ENCODE peak calls at places on chromosomes 6 and 20, in nine cellular contexts. R is heart left ventricle, D is gastrocnemius medialis, E is A549, T is body of pancreas, N is HCT116, O is IMR-90, M is HepG2, F is right lobe of liver. P is an unnamed sample.

GRCh38 chr6:74187811-74188210 is 491.8 kb downstream of the CD109 start:
- ATAC-seq in R (no peak), D (no peak), E (no peak), T (no peak), N (no peak), O (no peak), M (no peak), F (no peak), P (no peak)

GRCh38 chr6:145569140-145569539 is 166.2 kb downstream of the EPM2A start:
- ATAC-seq in R (no peak), D (no peak), E (no peak), T (no peak), N (no peak), O (peak), M (no peak), F (no peak), P (no peak)

GRCh38 chr6:79574636-79575035 is 37.4 kb upstream of the LCA5 start:
- ATAC-seq in R (no peak), D (no peak), E (peak), T (no peak), N (peak), O (peak), M (peak), F (no peak), P (no peak)

GRCh38 chr6:25366785-25367657 is 87.8 kb downstream of the CARMIL1 start:
- ATAC-seq in R (no peak), D (no peak), E (no peak), T (peak), N (no peak), O (peak), M (no peak), F (peak), P (no peak)

GRCh38 chr20:63191400-63191799 is 24.5 kb downstream of the YTHDF1 start:
- ATAC-seq in R (peak), D (no peak), E (peak), T (peak), N (peak), O (no peak), M (peak), F (no peak), P (no peak)

GRCh38 chr20:50817776-50818172 is 22.9 kb downstream of the BCAS4 start:
- ATAC-seq in R (no peak), D (no peak), E (no peak), T (no peak), N (no peak), O (no peak), M (no peak), F (no peak), P (no peak)

GRCh38 chr20:22821826-22822225 is 213.3 kb upstream of the SSTR4 start:
- ATAC-seq in R (no peak), D (no peak), E (no peak), T (no peak), N (no peak), O (no peak), M (no peak), F (no peak), P (no peak)

GRCh38 chr20:1330075-1330830 is 1.3 kb upstream of the SDCBP2 start:
- ATAC-seq in R (peak), D (peak), E (no peak), T (peak), N (no peak), O (no peak), M (no peak), F (peak), P (peak)

GRCh38 chr6:39193201-39193791 is 36.0 kb downstream of the KCNK5 start:
- ATAC-seq in R (no peak), D (no peak), E (no peak), T (no peak), N (no peak), O (no peak), M (no peak), F (no peak), P (peak)

GRCh38 chr6:8539446-8539845 is 104.1 kb upstream of the SLC35B3 start:
- ATAC-seq in R (no peak), D (no peak), E (no peak), T (no peak), N (peak), O (no peak), M (peak), F (peak), P (no peak)

GRCh38 chr6:21740719-21741118 is 147.2 kb downstream of the SOX4 start:
- ATAC-seq in R (no peak), D (no peak), E (no peak), T (no peak), N (no peak), O (no peak), M (no peak), F (no peak), P (no peak)

GRCh38 chr20:21323640-21324039 is 20.5 kb downstream of the XRN2 start:
- ATAC-seq in R (peak), D (peak), E (no peak), T (no peak), N (peak), O (peak), M (no peak), F (peak), P (no peak)

GRCh38 chr20:44717986-44718385 is 2.8 kb downstream of the CCN5 start:
- ATAC-seq in R (no peak), D (no peak), E (no peak), T (no peak), N (peak), O (no peak), M (peak), F (no peak), P (no peak)

GRCh38 chr6:16681260-16681873 is 79.9 kb downstream of the ATXN1 start:
- ATAC-seq in R (peak), D (peak), E (peak), T (no peak), N (peak), O (peak), M (peak), F (peak), P (peak)

GRCh38 chr20:62368629-62369507 is 1.8 kb upstream of the LAMA5 start:
- ATAC-seq in R (peak), D (no peak), E (peak), T (no peak), N (peak), O (peak), M (peak), F (peak), P (peak)

GRCh38 chr6:49151957-49152356 is 311.1 kb downstream of the MMUT start:
- ATAC-seq in R (no peak), D (no peak), E (no peak), T (no peak), N (no peak), O (no peak), M (no peak), F (no peak), P (no peak)

GRCh38 chr6:134921980-134922313 is 28.0 kb downstream of the ALDH8A1 start:
- ATAC-seq in R (no peak), D (peak), E (no peak), T (no peak), N (no peak), O (no peak), M (peak), F (peak), P (no peak)

GRCh38 chr20:52484438-52484837 is 292.9 kb upstream of the ZFP64 start:
- ATAC-seq in R (no peak), D (no peak), E (no peak), T (no peak), N (no peak), O (peak), M (no peak), F (no peak), P (no peak)

GRCh38 chr6:63589955-63590411 is 17.7 kb downstream of the LOC128125822 start:
- ATAC-seq in R (no peak), D (no peak), E (no peak), T (peak), N (no peak), O (no peak), M (peak), F (peak), P (no peak)

GRCh38 chr6:43335469-43335868 is 26.8 kb upstream of the CRIP3 start:
- ATAC-seq in R (no peak), D (no peak), E (no peak), T (peak), N (no peak), O (no peak), M (no peak), F (no peak), P (no peak)

GRCh38 chr6:161393839-161394364 is 120.0 kb upstream of the AGPAT4 start:
- ATAC-seq in R (peak), D (peak), E (peak), T (peak), N (peak), O (peak), M (peak), F (peak), P (peak)

GRCh38 chr6:161394437-161394836 is 120.6 kb upstream of the AGPAT4 start:
- ATAC-seq in R (no peak), D (no peak), E (no peak), T (no peak), N (no peak), O (no peak), M (no peak), F (no peak), P (no peak)

GRCh38 chr6:161393292-161393691 is 119.4 kb upstream of the AGPAT4 start:
- ATAC-seq in R (no peak), D (no peak), E (no peak), T (no peak), N (no peak), O (no peak), M (no peak), F (no peak), P (no peak)

GRCh38 chr6:161396539-161396938 is 122.7 kb upstream of the AGPAT4 start:
- ATAC-seq in R (no peak), D (no peak), E (no peak), T (no peak), N (no peak), O (no peak), M (no peak), F (no peak), P (no peak)

DNA sequence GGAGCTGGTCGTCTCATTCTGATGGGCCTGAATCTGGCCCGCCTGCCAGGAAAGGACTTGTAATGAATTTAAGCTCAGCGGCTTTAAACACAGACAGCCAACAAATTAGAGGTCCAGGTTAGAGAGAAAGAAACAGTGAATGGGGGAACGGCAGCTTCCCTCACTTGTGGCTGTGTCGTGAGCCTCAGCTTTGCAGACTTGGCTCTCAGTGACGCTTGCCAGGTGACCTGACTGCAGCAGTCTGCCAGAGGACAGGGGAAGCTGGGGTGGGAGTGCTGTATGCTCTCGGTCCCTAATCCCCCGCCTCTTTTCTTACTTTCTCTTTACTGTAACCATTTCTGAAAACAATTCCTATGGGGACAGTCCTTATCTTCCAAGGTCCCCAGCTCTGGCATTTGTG is 122.0 kb upstream of the AGPAT4 start:
- ATAC-seq in R (peak), D (no peak), E (no peak), T (no peak), N (no peak), O (no peak), M (no peak), F (no peak), P (no peak)
- TF ChIP-seq POLR2A in R (no peak), D (no peak), E (no peak), T (no peak), N (no peak), O (no peak), M (no peak), F (no peak), P (no peak)

GRCh38 chr20:57596998-57597939 is 23.0 kb downstream of the ZBP1 start:
- ATAC-seq in R (peak), D (peak), E (peak), T (peak), N (peak), O (peak), M (peak), F (peak), P (peak)
- H3K4me3 ChIP-seq in R (no peak), D (no peak), E (peak), T (no peak), N (no peak), O (no peak), M (no peak), F (no peak), P (no peak)

GRCh38 chr20:57563522-57563921 is 2.6 kb downstream of the PCK1 start:
- ATAC-seq in R (no peak), D (no peak), E (no peak), T (no peak), N (no peak), O (no peak), M (no peak), F (peak), P (no peak)

GRCh38 chr20:57562541-57563465 is 1.9 kb downstream of the PCK1 start:
- ATAC-seq in R (no peak), D (no peak), E (no peak), T (no peak), N (no peak), O (no peak), M (no peak), F (peak), P (no peak)

GRCh38 chr20:57559658-57560553 is 1.0 kb upstream of the PCK1 start:
- ATAC-seq in R (no peak), D (no peak), E (no peak), T (no peak), N (no peak), O (no peak), M (peak), F (no peak), P (no peak)

GRCh38 chr20:57560554-57561355 is at the start of gene PCK1:
- ATAC-seq in R (peak), D (no peak), E (peak), T (peak), N (peak), O (no peak), M (peak), F (peak), P (no peak)

DNA sequence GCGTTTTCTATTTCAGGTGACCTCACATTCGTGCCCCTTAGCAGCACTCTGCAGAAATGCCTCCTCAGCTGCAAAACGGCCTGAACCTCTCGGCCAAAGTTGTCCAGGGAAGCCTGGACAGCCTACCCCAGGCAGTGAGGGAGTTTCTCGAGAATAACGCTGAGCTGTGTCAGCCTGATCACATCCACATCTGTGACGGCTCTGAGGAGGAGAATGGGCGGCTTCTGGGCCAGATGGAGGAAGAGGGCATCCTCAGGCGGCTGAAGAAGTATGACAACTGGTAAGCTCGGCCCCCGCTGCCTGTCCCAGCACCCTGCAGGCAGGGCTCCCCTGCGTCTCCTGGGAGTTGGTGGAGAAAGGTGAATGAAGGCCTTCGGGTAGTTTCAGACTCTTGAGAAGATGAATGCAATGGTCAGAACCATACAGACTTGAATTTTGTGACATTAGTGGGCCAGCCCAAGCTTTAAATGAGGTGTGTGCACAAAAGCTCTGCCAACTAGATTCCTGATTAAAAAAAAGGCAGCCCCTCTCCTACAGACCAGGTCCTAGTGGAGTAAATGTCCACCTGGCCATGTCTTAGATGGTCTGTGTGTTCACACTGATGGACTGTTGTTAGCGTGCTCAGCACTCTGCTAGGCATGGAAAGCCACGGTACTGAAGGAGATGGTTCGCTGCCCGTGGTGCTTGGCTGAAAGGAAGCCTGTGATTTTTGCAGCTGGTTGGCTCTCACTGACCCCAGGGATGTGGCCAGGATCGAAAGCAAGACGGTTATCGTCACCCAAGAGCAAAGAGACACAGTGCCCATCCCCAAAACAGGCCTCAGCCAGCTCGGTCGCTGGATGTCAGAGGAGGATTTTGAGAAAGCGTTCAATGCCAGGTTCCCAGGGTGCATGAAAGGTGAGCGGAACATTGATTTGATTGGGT is 708 bp downstream of the PCK1 start:
- ATAC-seq in R (no peak), D (no peak), E (no peak), T (no peak), N (no peak), O (no peak), M (peak), F (peak), P (no peak)
- TF ChIP-seq POLR2A in R (no peak), D (no peak), E (no peak), T (no peak), N (no peak), O (no peak), M (peak), F (no peak), P (no peak)

GRCh38 chr6:158561938-158562337 is 2.0 kb downstream of the TMEM181 start:
- ATAC-seq in R (no peak), D (no peak), E (no peak), T (no peak), N (no peak), O (no peak), M (peak), F (no peak), P (no peak)
- H3K4me3 ChIP-seq in R (no peak), D (no peak), E (no peak), T (no peak), N (no peak), O (no peak), M (peak), F (no peak), P (no peak)

GRCh38 chr6:119313937-119314893 is 35.3 kb downstream of the MAN1A1 start:
- ATAC-seq in R (peak), D (no peak), E (no peak), T (no peak), N (no peak), O (no peak), M (peak), F (peak), P (no peak)
- TF ChIP-seq POLR2A in R (no peak), D (no peak), E (no peak), T (no peak), N (no peak), O (no peak), M (no peak), F (no peak), P (no peak)

P was measured in gastroesophageal sphincter.